ENCODE peak calls at places on chromosomes 16 and 17, in nine cellular contexts. V, I, X, K, Q, H, U, P and C are unnamed samples.

GRCh38 chr17:7881655-7882054 is 6.9 kb upstream of the CHD3 start:
- DNase-seq in V (no peak), I (no peak), X (no peak), K (no peak), Q (no peak), H (no peak), U (no peak), P (no peak), C (no peak)

GRCh38 chr17:14156689-14157088 is 80.0 kb downstream of the CDRT15 start:
- DNase-seq in V (no peak), I (peak), X (peak), K (no peak), Q (no peak), H (no peak), U (no peak), P (no peak), C (no peak)

GRCh38 chr16:68450741-68451140 is 2.4 kb upstream of the SMPD3 start:
- DNase-seq in V (peak), I (peak), X (no peak), K (no peak), Q (no peak), H (no peak), U (no peak), P (no peak), C (no peak)

GRCh38 chr16:22813946-22814325 is at the start of gene HS3ST2:
- DNase-seq in V (no peak), I (peak), X (no peak), K (no peak), Q (no peak), H (no peak), U (peak), P (no peak), C (peak)

GRCh38 chr17:63476857-63477470 is at the start of gene ACE:
- DNase-seq in V (no peak), I (peak), X (no peak), K (no peak), Q (peak), H (peak), U (no peak), P (no peak), C (peak)

GRCh38 chr16:72434159-72434558 is 262.2 kb upstream of the PMFBP1 start:
- DNase-seq in V (peak), I (no peak), X (no peak), K (no peak), Q (no peak), H (no peak), U (no peak), P (peak), C (no peak)

GRCh38 chr17:30235386-30236296 is at the start of gene SLC6A4:
- DNase-seq in V (no peak), I (peak), X (no peak), K (no peak), Q (no peak), H (no peak), U (peak), P (no peak), C (no peak)

GRCh38 chr17:376936-377863 is 24.6 kb upstream of the RPH3AL start:
- DNase-seq in V (no peak), I (peak), X (no peak), K (no peak), Q (no peak), H (no peak), U (no peak), P (no peak), C (peak)

GRCh38 chr16:2799852-2800226 is 1.6 kb downstream of the PRSS41 start:
- DNase-seq in V (no peak), I (no peak), X (peak), K (no peak), Q (no peak), H (no peak), U (peak), P (no peak), C (peak)

GRCh38 chr17:81556863-81557262 is 4.7 kb upstream of the FAAP100 start:
- DNase-seq in V (no peak), I (no peak), X (no peak), K (no peak), Q (no peak), H (no peak), U (no peak), P (no peak), C (no peak)

GRCh38 chr16:47916266-47916665 is 239.5 kb downstream of the ABCC12 start:
- DNase-seq in V (no peak), I (no peak), X (no peak), K (no peak), Q (no peak), H (no peak), U (no peak), P (no peak), C (no peak)

GRCh38 chr16:49268667-49269066 is 13.0 kb downstream of the CBLN1 start:
- DNase-seq in V (no peak), I (no peak), X (no peak), K (no peak), Q (no peak), H (no peak), U (no peak), P (no peak), C (no peak)

GRCh38 chr17:67549787-67550186 is 167.9 kb upstream of the NOL11 start:
- DNase-seq in V (no peak), I (no peak), X (no peak), K (no peak), Q (no peak), H (no peak), U (no peak), P (no peak), C (no peak)